ENCODE peak calls at places on chromosomes 3 and 15, in ten cellular contexts. K, T, L, F, O, I, V, Z, B and C are unnamed samples. For H3K79me2, the result is how much of the 10 kb centered on the place peaks cover.

GRCh38 chr3:87873136-87873535 is 185.7 kb downstream of the CGGBP1 start:
- DNase-seq in K (no peak), T (peak), L (no peak), F (no peak), O (peak), I (no peak), V (no peak), Z (peak), B (no peak), C (peak)

GRCh38 chr3:2098398-2099027 is at the start of gene CNTN4:
- DNase-seq in K (no peak), T (no peak), L (peak), F (peak), O (peak), I (peak), V (peak), Z (peak), B (no peak), C (no peak)

GRCh38 chr15:37137221-37137620 is 36.9 kb upstream of the MEIS2 start:
- DNase-seq in K (no peak), T (no peak), L (no peak), F (no peak), O (peak), I (no peak), V (no peak), Z (no peak), B (no peak), C (no peak)

GRCh38 chr3:136960838-136961836 is 3.4 kb downstream of the IL20RB start:
- DNase-seq in K (peak), T (peak), L (peak), F (no peak), O (peak), I (no peak), V (no peak), Z (no peak), B (peak), C (peak)

GRCh38 chr3:46183330-46183729 is 24.8 kb downstream of the CCR1 start:
- DNase-seq in K (no peak), T (no peak), L (no peak), F (peak), O (no peak), I (no peak), V (no peak), Z (no peak), B (no peak), C (no peak)

GRCh38 chr15:45910671-45911070 is 275.8 kb downstream of the SQOR start:
- DNase-seq in K (no peak), T (no peak), L (no peak), F (no peak), O (no peak), I (no peak), V (no peak), Z (no peak), B (no peak), C (no peak)

GRCh38 chr3:105957722-105958121 is 88.9 kb upstream of the CBLB start:
- DNase-seq in K (peak), T (peak), L (peak), F (no peak), O (peak), I (no peak), V (no peak), Z (peak), B (no peak), C (peak)

GRCh38 chr15:67880651-67881182 is 40.9 kb upstream of the RNU6-1 start:
- DNase-seq in K (peak), T (peak), L (no peak), F (no peak), O (peak), I (no peak), V (no peak), Z (no peak), B (no peak), C (peak)

GRCh38 chr3:197317250-197317963 is 19.0 kb upstream of the DLG1 start:
- DNase-seq in K (peak), T (peak), L (peak), F (no peak), O (peak), I (no peak), V (peak), Z (no peak), B (peak), C (peak)

GRCh38 chr15:41561777-41562145 is 2.7 kb downstream of the TYRO3 start:
- DNase-seq in K (peak), T (no peak), L (no peak), F (peak), O (peak), I (peak), V (no peak), Z (peak), B (no peak), C (no peak)

GRCh38 chr3:99545941-99546580 is 92.3 kb upstream of the COL8A1 start:
- DNase-seq in K (no peak), T (no peak), L (no peak), F (no peak), O (no peak), I (no peak), V (no peak), Z (no peak), B (no peak), C (peak)

GRCh38 chr3:64190517-64191515 is 34.5 kb downstream of the PRICKLE2 start:
- DNase-seq in K (peak), T (peak), L (peak), F (no peak), O (peak), I (no peak), V (peak), Z (peak), B (no peak), C (peak)

GRCh38 chr3:126982125-126982521 is 792 bp upstream of the PLXNA1 start:
- DNase-seq in K (peak), T (peak), L (peak), F (peak), O (peak), I (peak), V (no peak), Z (no peak), B (no peak), C (peak)

GRCh38 chr3:100047455-100048141 is 66.7 kb downstream of the FILIP1L start:
- DNase-seq in K (peak), T (peak), L (peak), F (no peak), O (peak), I (no peak), V (peak), Z (peak), B (peak), C (peak)

GRCh38 chr3:2392981-2393380 is 294.3 kb downstream of the CNTN4 start:
- DNase-seq in K (no peak), T (no peak), L (no peak), F (no peak), O (no peak), I (no peak), V (no peak), Z (no peak), B (no peak), C (no peak)

GRCh38 chr3:159763466-159764210 is 225.0 kb upstream of the IL12A start:
- DNase-seq in K (peak), T (peak), L (peak), F (peak), O (peak), I (peak), V (peak), Z (peak), B (peak), C (peak)

GRCh38 chr15:101504866-101505609 is 15.5 kb upstream of the PCSK6 start:
- DNase-seq in K (no peak), T (no peak), L (no peak), F (no peak), O (peak), I (no peak), V (no peak), Z (peak), B (no peak), C (no peak)

GRCh38 chr3:114435733-114436132 is 141.9 kb downstream of the TIGIT start:
- DNase-seq in K (no peak), T (no peak), L (no peak), F (no peak), O (peak), I (no peak), V (no peak), Z (no peak), B (no peak), C (no peak)
- H3K79me2 ChIP-seq in K (under half), T (under half), L (under half), F (under half), O (under half), I (under half), V (under half), Z (under half), B (under half), C (under half)

GRCh38 chr3:32859604-32860237 is 41.9 kb downstream of the TRIM71 start:
- DNase-seq in K (no peak), T (no peak), L (no peak), F (peak), O (no peak), I (no peak), V (no peak), Z (no peak), B (no peak), C (no peak)

GRCh38 chr3:32857921-32858320 is 40.1 kb downstream of the TRIM71 start:
- DNase-seq in K (no peak), T (no peak), L (no peak), F (no peak), O (no peak), I (no peak), V (no peak), Z (no peak), B (no peak), C (no peak)

GRCh38 chr3:32855350-32855953 is 37.7 kb downstream of the TRIM71 start:
- DNase-seq in K (no peak), T (no peak), L (no peak), F (no peak), O (no peak), I (no peak), V (no peak), Z (peak), B (no peak), C (no peak)

GRCh38 chr3:32856355-32856889 is 38.6 kb downstream of the TRIM71 start:
- DNase-seq in K (no peak), T (no peak), L (peak), F (no peak), O (no peak), I (no peak), V (no peak), Z (peak), B (no peak), C (peak)

DNA sequence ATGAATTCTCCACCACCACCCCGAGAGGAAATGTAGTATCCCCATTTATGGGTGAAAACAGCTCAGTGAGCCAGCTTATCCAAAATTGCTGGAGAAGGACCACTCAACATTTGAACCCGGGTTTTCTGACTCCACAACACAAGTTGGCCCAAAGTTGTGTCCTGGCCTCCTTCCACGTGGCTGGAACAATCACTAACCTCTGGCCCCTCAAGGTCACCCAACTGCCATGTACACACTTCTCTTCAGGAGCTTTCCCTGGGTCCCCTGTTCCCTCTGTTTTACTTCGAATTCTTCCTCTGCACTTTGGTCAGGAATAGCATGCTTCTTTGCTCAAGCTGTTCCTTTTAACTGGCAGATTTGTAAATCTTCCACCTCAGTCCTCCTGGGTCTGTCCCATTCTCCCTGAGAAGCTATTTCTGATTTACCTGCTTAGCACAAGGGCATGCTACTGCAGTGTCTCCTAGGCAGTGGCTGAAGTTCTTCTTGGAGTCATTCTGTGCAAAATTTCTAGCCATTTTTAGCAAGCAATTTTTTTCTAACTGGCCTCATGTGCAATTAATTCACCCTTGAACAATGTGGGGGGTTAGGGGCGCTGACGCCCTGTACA is 39.2 kb downstream of the TRIM71 start:
- DNase-seq in K (no peak), T (no peak), L (no peak), F (no peak), O (no peak), I (no peak), V (no peak), Z (no peak), B (no peak), C (no peak)
- H3K79me2 ChIP-seq in K (under half), T (under half), L (under half), F (half or more), O (under half), I (half or more), V (half or more), Z (under half), B (under half), C (under half)

GRCh38 chr15:57015360-57015759 is 96.9 kb downstream of the TCF12 start:
- DNase-seq in K (no peak), T (no peak), L (no peak), F (no peak), O (no peak), I (no peak), V (no peak), Z (no peak), B (no peak), C (no peak)
- H3K79me2 ChIP-seq in K (half or more), T (half or more), L (under half), F (half or more), O (half or more), I (under half), V (half or more), Z (half or more), B (under half), C (under half)

DNA sequence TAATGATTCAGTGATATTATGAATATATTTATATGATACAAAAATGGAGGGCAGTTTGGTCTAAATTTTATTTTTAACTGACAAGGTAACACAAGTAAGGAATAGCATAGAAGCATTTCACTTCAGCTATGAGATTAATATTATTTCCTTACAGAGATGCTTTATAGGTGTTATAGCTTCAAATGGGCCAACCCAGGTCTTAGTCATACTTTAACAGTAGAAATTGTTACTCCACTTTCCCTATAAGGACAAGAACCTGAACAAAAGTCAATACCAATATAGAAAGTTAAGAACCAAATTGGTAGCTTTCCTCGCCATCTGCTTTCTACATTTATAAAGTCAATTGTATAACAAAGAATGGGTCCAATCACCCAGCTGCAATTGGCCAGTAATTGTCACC is 570.6 kb downstream of the FOXP1 start:
- DNase-seq in K (no peak), T (no peak), L (no peak), F (no peak), O (no peak), I (no peak), V (no peak), Z (no peak), B (no peak), C (no peak)
- H3K79me2 ChIP-seq in K (half or more), T (half or more), L (under half), F (under half), O (half or more), I (under half), V (half or more), Z (half or more), B (under half), C (under half)

GRCh38 chr3:32113981-32114566 is 7.7 kb downstream of the GPD1L start:
- DNase-seq in K (no peak), T (no peak), L (no peak), F (no peak), O (no peak), I (no peak), V (no peak), Z (no peak), B (no peak), C (no peak)

GRCh38 chr3:32117324-32117723 is 10.9 kb downstream of the GPD1L start:
- DNase-seq in K (peak), T (no peak), L (no peak), F (no peak), O (no peak), I (no peak), V (no peak), Z (no peak), B (no peak), C (peak)

GRCh38 chr3:32121137-32121536 is 14.7 kb downstream of the GPD1L start:
- DNase-seq in K (no peak), T (no peak), L (no peak), F (no peak), O (no peak), I (no peak), V (no peak), Z (no peak), B (peak), C (no peak)

GRCh38 chr3:32120480-32120879 is 14.1 kb downstream of the GPD1L start:
- DNase-seq in K (no peak), T (no peak), L (no peak), F (no peak), O (no peak), I (no peak), V (no peak), Z (peak), B (no peak), C (no peak)

DNA sequence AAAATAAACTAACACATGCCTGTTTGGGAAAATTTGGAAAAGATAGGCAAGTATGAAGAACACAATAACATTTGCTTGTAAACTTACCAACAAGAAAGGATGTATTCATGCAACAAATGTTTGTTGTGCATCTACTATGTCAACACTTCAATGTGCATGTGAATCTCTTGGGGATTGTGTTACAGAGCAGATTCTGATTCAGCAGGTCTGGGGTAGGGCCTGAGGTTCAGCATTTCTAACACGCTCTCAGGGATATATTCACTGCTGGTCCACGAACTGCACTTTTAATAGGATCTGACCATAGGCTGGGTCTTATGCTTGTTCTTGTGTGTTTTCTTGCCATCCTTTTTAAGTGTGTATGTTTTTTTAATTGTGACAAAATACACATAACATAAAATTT is 11.8 kb downstream of the GPD1L start:
- DNase-seq in K (no peak), T (no peak), L (no peak), F (no peak), O (no peak), I (no peak), V (no peak), Z (no peak), B (no peak), C (no peak)
- H3K79me2 ChIP-seq in K (under half), T (under half), L (under half), F (under half), O (under half), I (under half), V (under half), Z (under half), B (under half), C (under half)

GRCh38 chr3:15427981-15428380 is 583 bp downstream of the EAF1 start:
- DNase-seq in K (no peak), T (no peak), L (no peak), F (peak), O (no peak), I (no peak), V (peak), Z (no peak), B (no peak), C (no peak)
- H3K79me2 ChIP-seq in K (half or more), T (half or more), L (under half), F (half or more), O (half or more), I (under half), V (half or more), Z (half or more), B (half or more), C (half or more)

GRCh38 chr3:179977356-179977755 is 59.4 kb downstream of the PEX5L start:
- DNase-seq in K (no peak), T (no peak), L (no peak), F (no peak), O (no peak), I (no peak), V (no peak), Z (no peak), B (no peak), C (no peak)
- H3K79me2 ChIP-seq in K (under half), T (under half), L (under half), F (under half), O (under half), I (under half), V (under half), Z (under half), B (under half), C (under half)

GRCh38 chr3:195888311-195888761 is 20.0 kb downstream of the TNK2 start:
- DNase-seq in K (no peak), T (no peak), L (no peak), F (no peak), O (no peak), I (no peak), V (no peak), Z (peak), B (no peak), C (no peak)

GRCh38 chr3:195891431-195892104 is 16.8 kb downstream of the TNK2 start:
- DNase-seq in K (no peak), T (no peak), L (no peak), F (no peak), O (no peak), I (no peak), V (no peak), Z (peak), B (no peak), C (no peak)

GRCh38 chr3:195888981-195889842 is 19.1 kb downstream of the TNK2 start:
- DNase-seq in K (no peak), T (no peak), L (no peak), F (no peak), O (no peak), I (no peak), V (no peak), Z (peak), B (no peak), C (no peak)

GRCh38 chr3:195892105-195892354 is 16.3 kb downstream of the TNK2 start:
- DNase-seq in K (no peak), T (no peak), L (no peak), F (no peak), O (no peak), I (no peak), V (no peak), Z (no peak), B (no peak), C (no peak)

GRCh38 chr3:195889843-195890407 is 18.4 kb downstream of the TNK2 start:
- DNase-seq in K (no peak), T (no peak), L (no peak), F (peak), O (no peak), I (no peak), V (no peak), Z (peak), B (no peak), C (no peak)
- H3K79me2 ChIP-seq in K (half or more), T (half or more), L (under half), F (under half), O (half or more), I (under half), V (under half), Z (half or more), B (under half), C (under half)